ENCODE peak calls at places on chromosome 11, in four cellular contexts. T is IMR-90, S is GM12878, O is K562. U is an unnamed sample.

GRCh38 chr11:72548481-72548880 is 114.2 kb upstream of the CLPB start:
- DNase-seq in T (no peak), S (no peak), O (no peak), U (no peak)

GRCh38 chr11:120316880-120317688 is 8.0 kb upstream of the TLCD5 start:
- DNase-seq in T (peak), S (no peak), O (no peak), U (no peak)

GRCh38 chr11:1916132-1916985 is 3.1 kb upstream of the TNNT3 start:
- DNase-seq in T (no peak), S (peak), O (no peak), U (no peak)

GRCh38 chr11:15770798-15771414 is 585.4 kb downstream of the SOX6 start:
- DNase-seq in T (peak), S (no peak), O (peak), U (peak)

GRCh38 chr11:12220305-12220704 is 109.9 kb downstream of the MICAL2 start:
- DNase-seq in T (no peak), S (no peak), O (no peak), U (peak)

GRCh38 chr11:44004452-44004833 is 43.3 kb upstream of the ACCSL start:
- DNase-seq in T (no peak), S (no peak), O (no peak), U (no peak)

GRCh38 chr11:13868710-13869403 is 93.7 kb upstream of the SPON1 start:
- DNase-seq in T (no peak), S (no peak), O (no peak), U (no peak)

GRCh38 chr11:72789493-72790131 is 4.2 kb downstream of the STARD10 start:
- DNase-seq in T (peak), S (no peak), O (no peak), U (no peak)

GRCh38 chr11:42043312-42043711 is 583.9 kb upstream of the LRRC4C start:
- DNase-seq in T (no peak), S (no peak), O (no peak), U (peak)

GRCh38 chr11:69711824-69712801 is 8.3 kb upstream of the FGF19 start:
- DNase-seq in T (no peak), S (no peak), O (no peak), U (no peak)

GRCh38 chr11:62217191-62217748 is 8.8 kb downstream of the SCGB2A1 start:
- DNase-seq in T (no peak), S (no peak), O (no peak), U (peak)
- TF ChIP-seq FOS in T (no peak), S (no peak), O (no peak), U (no peak)

GRCh38 chr11:125372088-125372487 is 124.0 kb downstream of the FEZ1 start:
- DNase-seq in T (no peak), S (no peak), O (no peak), U (no peak)

GRCh38 chr11:125369808-125370207 is 126.3 kb downstream of the FEZ1 start:
- DNase-seq in T (no peak), S (no peak), O (no peak), U (no peak)

GRCh38 chr11:125370561-125371389 is 125.3 kb downstream of the FEZ1 start:
- DNase-seq in T (no peak), S (no peak), O (no peak), U (no peak)

GRCh38 chr11:125372911-125373310 is 123.2 kb downstream of the FEZ1 start:
- DNase-seq in T (no peak), S (no peak), O (no peak), U (no peak)

DNA sequence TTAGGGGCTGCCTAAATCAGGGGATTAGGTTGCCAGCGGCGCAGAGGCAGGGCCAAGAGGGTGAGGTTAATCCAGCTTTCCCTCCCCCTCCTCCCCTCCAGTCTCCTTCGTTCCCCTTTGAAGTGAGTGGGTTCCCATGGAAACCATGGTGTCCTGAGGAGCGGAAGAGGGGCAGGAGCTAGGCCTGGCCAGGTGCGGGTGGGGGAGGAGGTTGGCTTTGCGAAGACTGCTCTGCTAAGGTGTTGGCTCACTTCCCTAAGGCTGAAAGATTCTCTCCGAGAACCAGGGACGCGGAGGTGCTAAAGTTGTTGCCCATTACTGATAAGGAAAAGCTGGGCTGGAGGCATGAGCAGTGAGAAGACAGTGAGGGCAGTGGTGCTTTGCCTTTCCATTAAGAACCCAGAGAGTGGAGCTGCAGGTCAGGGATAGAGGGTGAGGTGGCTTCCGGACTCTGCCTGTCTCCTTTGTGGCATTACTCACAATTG is 124.6 kb downstream of the FEZ1 start:
- DNase-seq in T (no peak), S (no peak), O (no peak), U (no peak)
- H2AFZ ChIP-seq in T (no peak), S (no peak), O (no peak), U (no peak)

DNA sequence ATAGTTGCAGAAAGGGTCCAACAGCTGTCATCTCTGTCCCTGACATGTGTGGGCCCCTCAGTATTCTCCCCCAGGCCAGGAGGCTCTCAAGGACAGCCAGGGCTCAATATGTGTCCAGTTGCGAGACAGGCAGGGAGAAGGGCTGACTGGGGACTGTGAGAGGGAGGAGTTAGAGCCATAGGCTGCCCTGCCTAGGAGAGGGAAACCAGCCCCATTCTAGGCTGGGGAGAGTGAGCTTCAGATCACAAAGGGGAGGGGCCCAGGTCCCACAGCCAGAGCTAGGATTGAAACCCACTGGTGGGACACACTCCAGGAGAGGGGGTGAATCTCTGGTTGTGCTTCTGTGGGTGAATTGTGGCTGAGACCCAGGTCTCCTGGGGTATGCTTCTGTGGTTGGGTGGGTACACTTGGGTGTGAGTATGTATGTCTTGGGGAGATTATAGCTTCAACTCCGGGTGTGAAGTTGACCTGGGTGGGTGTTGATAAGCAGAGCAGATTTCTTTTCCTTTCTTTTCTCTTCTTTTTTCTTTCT is 2.1 kb upstream of the CARNS1 start:
- DNase-seq in T (no peak), S (no peak), O (no peak), U (no peak)
- H3K4me3 ChIP-seq in T (no peak), S (no peak), O (no peak), U (no peak)

GRCh38 chr11:96384156-96384555 is 5.6 kb downstream of the CCDC82 start:
- DNase-seq in T (no peak), S (no peak), O (no peak), U (no peak)
- TF ChIP-seq FOS in T (no peak), S (no peak), O (no peak), U (no peak)

GRCh38 chr11:114345575-114346222 is 49.5 kb downstream of the NNMT start:
- DNase-seq in T (no peak), S (no peak), O (no peak), U (no peak)
- H2AFZ ChIP-seq in T (no peak), S (no peak), O (no peak), U (no peak)

GRCh38 chr11:93053864-93054263 is 84.4 kb downstream of the MTNR1B start:
- DNase-seq in T (no peak), S (no peak), O (no peak), U (no peak)

GRCh38 chr11:93059074-93059957 is 89.9 kb downstream of the MTNR1B start:
- DNase-seq in T (peak), S (no peak), O (no peak), U (no peak)

GRCh38 chr11:93051181-93051580 is 81.7 kb downstream of the MTNR1B start:
- DNase-seq in T (peak), S (no peak), O (no peak), U (no peak)

GRCh38 chr11:93054279-93054678 is 84.8 kb downstream of the MTNR1B start:
- DNase-seq in T (peak), S (no peak), O (no peak), U (no peak)

GRCh38 chr11:93054881-93055280 is 85.4 kb downstream of the MTNR1B start:
- DNase-seq in T (peak), S (no peak), O (no peak), U (peak)
- H3K4me3 ChIP-seq in T (no peak), S (no peak), O (no peak), U (no peak)

GRCh38 chr11:36349345-36350136 is 53.5 kb downstream of the PRR5L start:
- DNase-seq in T (no peak), S (no peak), O (no peak), U (peak)
- TF ChIP-seq FOS in T (no peak), S (no peak), O (no peak), U (no peak)

DNA sequence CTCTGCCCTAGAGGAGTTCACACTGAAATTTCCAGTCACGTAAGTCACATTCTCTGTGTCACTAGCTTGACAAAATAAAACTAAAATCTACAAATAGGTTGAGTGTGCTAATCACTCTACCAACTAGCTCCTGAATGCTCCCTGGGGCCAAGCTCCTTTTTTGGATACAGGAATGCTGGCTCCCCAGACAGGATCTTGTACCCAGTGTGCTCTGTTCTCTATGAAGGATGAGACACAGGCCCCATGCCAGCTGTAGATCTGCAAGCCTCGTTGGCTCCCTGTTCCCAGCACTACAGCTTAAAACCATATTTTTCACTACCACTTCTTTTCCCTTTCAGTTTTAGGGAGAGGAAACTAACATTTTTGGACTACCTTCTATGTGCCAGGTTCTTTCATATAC is 3.7 kb upstream of the IPO7 start:
- DNase-seq in T (no peak), S (no peak), O (no peak), U (no peak)
- H2AFZ ChIP-seq in T (no peak), S (no peak), O (peak), U (no peak)